ENCODE peak calls at places on chromosomes 6 and 20, in five cellular contexts. B is activated effector memory CD4-positive, alpha-beta T cell treated with anti-CD3 and anti-CD28 coated beads, Interleukin-2, amount 50 U/mL, for 16 hours; Q is cardiac fibroblast; M is neural crest cell; R is Peyer's patch. T is an unnamed sample.

GRCh38 chr20:10648651-10649050 is 25.1 kb downstream of the JAG1 start:
- DNase-seq in Q (peak; percentile 39), M (no peak), R (no peak), B (no peak), T (peak; percentile 79)

GRCh38 chr6:25389501-25389900 is 110.3 kb downstream of the CARMIL1 start:
- DNase-seq in B (no peak), Q (peak; percentile 78), M (no peak), R (no peak), T (no peak)

GRCh38 chr6:41462980-41463930 is 82.9 kb upstream of the FOXP4 start:
- DNase-seq in M (peak; percentile 45), R (peak; percentile 71), Q (peak; percentile 80), B (peak; percentile 68), T (peak; percentile 81)

GRCh38 chr6:79895382-79896100 is 51.8 kb downstream of the ELOVL4 start:
- DNase-seq in R (no peak), Q (no peak), M (no peak), B (no peak), T (no peak)

GRCh38 chr6:113924199-113924791 is 46.7 kb downstream of the HDAC2 start:
- DNase-seq in M (no peak), Q (peak; percentile 11), R (no peak), B (no peak), T (peak; percentile 3)

GRCh38 chr6:43506667-43507471 is 3.3 kb downstream of the LRRC73 start:
- DNase-seq in B (peak; percentile 91), M (peak; percentile 88), Q (peak; percentile 88), R (peak; percentile 80), T (peak; percentile 83)

GRCh38 chr6:114140416-114140815 is 169.5 kb upstream of the HDAC2 start:
- DNase-seq in B (no peak), R (no peak), Q (no peak), M (no peak), T (no peak)

GRCh38 chr20:41178495-41178894 is 41.2 kb downstream of the PLCG1 start:
- DNase-seq in M (no peak), R (no peak), Q (no peak), B (no peak), T (no peak)

GRCh38 chr20:35166242-35166830 is 5.5 kb upstream of the PROCR start:
- DNase-seq in M (no peak), B (no peak), Q (peak; percentile 71), R (no peak), T (no peak)

GRCh38 chr20:6632187-6632586 is 135.3 kb upstream of the BMP2 start:
- DNase-seq in R (peak; percentile 64), M (no peak), B (no peak), Q (peak; percentile 32), T (peak; percentile 48)

GRCh38 chr6:157555795-157556645 is 175.0 kb downstream of the ZDHHC14 start:
- DNase-seq in Q (no peak), B (no peak), R (no peak), M (no peak), T (no peak)

GRCh38 chr6:89082439-89082838 is 1.9 kb downstream of the PNRC1 start:
- DNase-seq in M (no peak), Q (peak; percentile 60), B (no peak), R (no peak), T (peak; percentile 50)

GRCh38 chr6:16676978-16677377 is 84.3 kb downstream of the ATXN1 start:
- DNase-seq in B (no peak), R (no peak), Q (peak; percentile 73), M (no peak), T (peak; percentile 78)